ENCODE peak calls at places on chromosomes 6 and 20, in four cellular contexts. One of them, this sample, is unnamed.
A peak's percentile ranks its signal among the peaks of the same experiment; 100 is the strongest.

GRCh38 chr6:90918361-90918760 is 331.5 kb upstream of the MAP3K7 start:
- DNase-seq in mammary epithelial cell: no peak
- DNase-seq in pancreas: no peak
- DNase-seq in cardiac muscle cell: no peak
- DNase-seq in this sample: no peak

GRCh38 chr20:34112600-34113061 is 588 bp upstream of the EIF2S2 start:
- DNase-seq in cardiac muscle cell: peak; percentile 60
- DNase-seq in mammary epithelial cell: no peak
- DNase-seq in pancreas: no peak
- DNase-seq in this sample: peak; percentile 18

GRCh38 chr6:41939848-41940758 is 1.5 kb downstream of the CCND3 start:
- DNase-seq in cardiac muscle cell: no peak
- DNase-seq in mammary epithelial cell: peak; percentile 18
- DNase-seq in pancreas: no peak
- DNase-seq in this sample: peak; percentile 49

GRCh38 chr6:1821188-1822183 is 211.8 kb downstream of the FOXC1 start:
- DNase-seq in cardiac muscle cell: no peak
- DNase-seq in pancreas: no peak
- DNase-seq in mammary epithelial cell: no peak
- DNase-seq in this sample: no peak

GRCh38 chr6:168597471-168597875 is 156.5 kb downstream of the SMOC2 start:
- DNase-seq in cardiac muscle cell: no peak
- DNase-seq in mammary epithelial cell: no peak
- DNase-seq in pancreas: no peak
- DNase-seq in this sample: no peak

GRCh38 chr6:45607818-45608217 is 230.1 kb upstream of the SUPT3H start:
- DNase-seq in cardiac muscle cell: no peak
- DNase-seq in pancreas: no peak
- DNase-seq in mammary epithelial cell: peak; percentile 88
- DNase-seq in this sample: no peak

GRCh38 chr6:73739097-73739496 is 43.1 kb downstream of the CD109 start:
- DNase-seq in cardiac muscle cell: peak; percentile 80
- DNase-seq in pancreas: no peak
- DNase-seq in mammary epithelial cell: peak; percentile 23
- DNase-seq in this sample: no peak

GRCh38 chr6:89610149-89610642 is 28.4 kb downstream of the LYRM2 start:
- DNase-seq in mammary epithelial cell: peak; percentile 21
- DNase-seq in cardiac muscle cell: peak; percentile 74
- DNase-seq in pancreas: peak; percentile 75
- DNase-seq in this sample: peak; percentile 84

GRCh38 chr6:72787521-72788031 is 165.7 kb downstream of the KCNQ5 start:
- DNase-seq in pancreas: no peak
- DNase-seq in mammary epithelial cell: peak; percentile 94
- DNase-seq in cardiac muscle cell: peak; percentile 90
- DNase-seq in this sample: no peak

GRCh38 chr6:26607434-26608230 is 10.9 kb downstream of the ABT1 start:
- DNase-seq in cardiac muscle cell: peak; percentile 71
- DNase-seq in pancreas: no peak
- DNase-seq in mammary epithelial cell: peak; percentile 43
- DNase-seq in this sample: no peak

GRCh38 chr6:32578962-32579361 is 10.7 kb downstream of the HLA-DRB1 start:
- DNase-seq in pancreas: no peak
- DNase-seq in cardiac muscle cell: no peak
- DNase-seq in mammary epithelial cell: no peak
- DNase-seq in this sample: no peak

GRCh38 chr6:24313477-24314141 is 44.2 kb downstream of the DCDC2 start:
- DNase-seq in mammary epithelial cell: peak; percentile 46
- DNase-seq in pancreas: no peak
- DNase-seq in cardiac muscle cell: peak; percentile 45
- DNase-seq in this sample: no peak

GRCh38 chr20:62197801-62198200 is 15.0 kb downstream of the MTG2 start:
- DNase-seq in pancreas: peak; percentile 36
- DNase-seq in cardiac muscle cell: no peak
- DNase-seq in mammary epithelial cell: no peak
- DNase-seq in this sample: peak; percentile 4

GRCh38 chr6:123655520-123656306 is 19.0 kb upstream of the TRDN start:
- DNase-seq in mammary epithelial cell: peak; percentile 11
- DNase-seq in cardiac muscle cell: no peak
- DNase-seq in pancreas: no peak
- DNase-seq in this sample: no peak

GRCh38 chr20:39222102-39222501 is 260.0 kb downstream of the DHX35 start:
- DNase-seq in mammary epithelial cell: no peak
- DNase-seq in cardiac muscle cell: no peak
- DNase-seq in pancreas: no peak
- DNase-seq in this sample: no peak

GRCh38 chr20:39225978-39226377 is 263.8 kb downstream of the DHX35 start:
- DNase-seq in mammary epithelial cell: no peak
- DNase-seq in pancreas: no peak
- DNase-seq in cardiac muscle cell: no peak
- DNase-seq in this sample: no peak

DNA sequence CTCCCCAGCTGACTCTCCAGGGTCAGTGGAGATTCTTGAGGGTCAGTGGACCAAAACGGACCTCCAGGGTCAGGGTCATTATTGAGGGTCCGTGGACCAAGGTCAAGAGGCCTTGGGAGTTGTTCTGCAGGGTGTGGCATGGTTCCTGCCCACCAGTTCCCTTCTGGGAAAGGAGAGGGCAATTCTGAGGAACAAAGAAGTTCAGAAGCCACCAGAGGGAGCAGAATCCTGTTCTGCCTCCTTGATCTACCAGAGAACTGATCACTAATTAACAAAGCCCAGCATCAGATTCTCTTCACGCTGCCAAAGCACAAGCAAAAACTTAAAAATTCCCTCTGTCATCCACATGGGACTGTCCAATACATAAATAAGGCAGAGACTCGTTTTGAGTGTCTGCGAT is 263.4 kb downstream of the DHX35 start:
- DNase-seq in pancreas: no peak
- DNase-seq in mammary epithelial cell: no peak
- DNase-seq in cardiac muscle cell: no peak
- DNase-seq in this sample: no peak
- TF ChIP-seq CTCF in pancreas: no peak
- TF ChIP-seq CTCF in mammary epithelial cell: no peak
- TF ChIP-seq CTCF in cardiac muscle cell: no peak
- TF ChIP-seq CTCF in this sample: no peak

GRCh38 chr20:59425572-59425971 is 125.2 kb downstream of the EDN3 start:
- DNase-seq in mammary epithelial cell: no peak
- DNase-seq in cardiac muscle cell: no peak
- DNase-seq in pancreas: no peak
- DNase-seq in this sample: no peak

GRCh38 chr20:59431014-59431413 is 130.6 kb downstream of the EDN3 start:
- DNase-seq in mammary epithelial cell: no peak
- DNase-seq in pancreas: no peak
- DNase-seq in cardiac muscle cell: no peak
- DNase-seq in this sample: no peak

GRCh38 chr20:59424976-59425375 is 124.6 kb downstream of the EDN3 start:
- DNase-seq in cardiac muscle cell: no peak
- DNase-seq in mammary epithelial cell: no peak
- DNase-seq in pancreas: no peak
- DNase-seq in this sample: no peak

GRCh38 chr20:59428006-59428405 is 127.6 kb downstream of the EDN3 start:
- DNase-seq in mammary epithelial cell: no peak
- DNase-seq in pancreas: no peak
- DNase-seq in cardiac muscle cell: no peak
- DNase-seq in this sample: no peak

DNA sequence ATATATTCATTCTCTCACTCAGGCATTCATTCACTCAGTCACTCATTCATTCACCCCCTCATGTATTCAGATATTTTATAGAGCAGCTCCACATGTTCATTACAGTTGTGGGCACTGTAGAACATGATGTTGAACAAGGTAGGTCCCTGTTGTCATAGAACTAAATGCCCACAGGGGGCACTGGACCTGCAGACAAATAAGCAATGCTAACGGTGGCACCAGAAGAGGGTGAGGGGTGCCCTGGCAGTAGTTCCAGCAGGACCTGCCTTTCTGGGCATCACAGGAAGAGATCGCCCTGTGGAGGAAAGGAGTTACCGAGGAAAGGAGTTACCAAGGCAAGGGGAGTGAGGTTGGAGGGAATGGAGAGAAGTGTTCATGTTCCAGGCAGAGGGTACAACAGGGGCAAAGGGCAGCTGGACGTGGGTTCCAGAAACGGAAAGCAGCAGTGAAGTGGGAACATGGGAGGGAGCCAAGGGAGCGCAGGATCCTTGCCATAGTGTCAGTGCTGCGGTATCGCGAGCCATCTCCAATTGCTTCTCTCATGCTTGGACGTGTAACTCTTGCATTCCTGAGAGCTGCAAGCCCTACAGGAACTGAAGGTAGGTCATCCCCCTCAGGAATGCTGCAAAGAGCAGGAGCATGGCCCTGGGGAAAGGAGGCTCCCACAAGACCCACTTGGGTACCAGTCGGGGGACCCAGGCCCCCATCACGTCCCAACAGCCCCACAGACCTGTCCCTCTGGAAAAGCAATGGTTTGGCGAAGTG is 128.2 kb downstream of the EDN3 start:
- DNase-seq in cardiac muscle cell: no peak
- DNase-seq in pancreas: no peak
- DNase-seq in mammary epithelial cell: peak; percentile 25
- DNase-seq in this sample: no peak
- TF ChIP-seq CTCF in cardiac muscle cell: no peak
- TF ChIP-seq CTCF in pancreas: no peak
- TF ChIP-seq CTCF in mammary epithelial cell: peak; percentile 28
- TF ChIP-seq CTCF in this sample: peak; percentile 15

DNA sequence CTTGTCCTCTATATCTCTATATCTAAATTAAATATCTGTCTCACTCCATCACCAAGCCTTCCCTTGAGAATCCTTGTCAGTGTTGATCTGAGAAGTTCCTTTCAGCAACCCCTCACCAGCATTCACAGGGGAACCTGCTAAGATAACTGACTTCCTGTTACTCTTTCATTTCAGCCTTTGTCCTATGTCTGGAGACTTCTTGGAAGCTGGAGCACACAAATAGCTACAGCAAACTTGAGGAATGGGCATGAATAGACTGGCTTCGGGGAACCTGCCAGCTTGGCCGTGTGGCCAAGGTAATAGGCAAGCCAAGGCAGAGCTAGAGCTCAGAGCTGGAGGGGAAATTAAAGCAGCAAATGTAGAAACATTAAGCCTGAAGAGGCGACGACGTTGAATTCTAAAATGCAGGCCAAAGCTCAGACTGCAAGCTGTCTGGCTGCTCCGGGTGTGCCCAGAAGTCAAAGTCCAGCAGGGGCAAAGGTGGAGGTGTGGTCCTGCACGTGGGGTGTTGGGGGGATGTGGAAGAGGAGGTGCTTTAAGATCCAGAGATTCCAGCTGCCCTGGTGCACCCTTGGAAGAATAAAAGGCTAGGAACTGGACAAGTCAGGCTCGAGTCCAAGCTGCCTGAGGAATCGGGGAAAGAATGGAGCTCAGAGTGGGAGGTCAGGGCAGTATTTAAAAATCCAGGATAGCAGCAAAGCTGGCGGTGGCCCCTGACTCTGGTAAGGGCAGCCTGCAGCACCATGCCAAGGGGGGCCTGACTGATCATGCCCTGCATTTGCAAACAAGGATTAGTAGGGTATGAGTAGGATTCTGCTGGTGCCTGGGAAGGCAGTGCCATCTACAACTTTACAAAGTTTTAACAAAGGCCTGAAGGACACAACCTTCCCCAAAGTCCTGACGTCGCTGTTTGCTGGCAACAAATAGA is 185.0 kb upstream of the SGK1 start:
- DNase-seq in pancreas: no peak
- DNase-seq in mammary epithelial cell: peak; percentile 38
- DNase-seq in cardiac muscle cell: no peak
- DNase-seq in this sample: no peak
- TF ChIP-seq CTCF in pancreas: no peak
- TF ChIP-seq CTCF in mammary epithelial cell: no peak
- TF ChIP-seq CTCF in cardiac muscle cell: no peak
- TF ChIP-seq CTCF in this sample: no peak

GRCh38 chr20:56202493-56203077 is 45.9 kb upstream of the MC3R start:
- DNase-seq in pancreas: no peak
- DNase-seq in cardiac muscle cell: no peak
- DNase-seq in mammary epithelial cell: peak; percentile 23
- DNase-seq in this sample: no peak
- TF ChIP-seq CTCF in pancreas: no peak
- TF ChIP-seq CTCF in cardiac muscle cell: peak; percentile 16
- TF ChIP-seq CTCF in mammary epithelial cell: peak; percentile 81
- TF ChIP-seq CTCF in this sample: no peak

DNA sequence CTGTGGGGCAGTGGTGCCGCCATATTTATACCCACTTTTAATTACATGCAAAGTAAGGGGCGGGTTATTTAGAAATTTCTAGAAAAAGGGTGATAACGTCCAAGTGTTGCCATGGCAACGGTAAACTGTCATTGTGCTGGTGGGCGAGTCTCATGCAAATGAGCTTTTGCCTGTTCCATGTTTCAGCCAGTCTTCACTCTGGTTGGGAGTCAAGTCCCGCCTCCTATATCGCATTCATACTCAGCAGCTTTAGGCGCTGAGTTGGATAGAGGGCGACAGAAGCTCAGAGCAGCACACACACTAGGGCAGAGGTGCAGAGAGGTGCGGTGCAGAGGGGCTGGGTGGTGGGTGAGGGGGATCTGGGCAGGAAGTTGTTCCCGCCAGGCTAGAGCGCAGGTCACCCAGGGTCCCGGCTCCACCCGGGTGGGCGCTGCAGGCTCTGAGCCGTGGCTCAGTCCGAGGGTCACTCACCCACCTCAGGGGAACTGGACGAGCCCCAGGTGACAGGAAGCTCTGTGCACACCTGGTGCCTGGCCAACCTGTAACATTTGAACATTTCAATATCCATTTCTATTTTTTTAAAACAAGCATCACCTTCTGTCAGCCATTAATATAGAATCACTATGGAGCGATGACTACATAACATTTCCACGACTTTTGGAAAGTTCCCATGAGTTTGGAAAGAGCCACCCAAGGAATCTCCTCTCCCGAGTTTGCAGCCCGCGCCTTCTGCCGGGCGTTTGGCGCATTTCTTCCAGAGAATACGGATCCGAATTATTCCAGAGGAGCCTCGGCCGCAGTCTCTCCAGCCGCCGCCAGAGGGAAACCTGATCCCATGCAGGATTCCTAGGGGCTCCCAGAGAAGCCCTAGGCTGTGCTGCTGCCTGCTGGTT is 89.1 kb upstream of the PHACTR3 start:
- DNase-seq in cardiac muscle cell: peak; percentile 90
- DNase-seq in pancreas: peak; percentile 87
- DNase-seq in mammary epithelial cell: peak; percentile 47
- DNase-seq in this sample: peak; percentile 92
- TF ChIP-seq CTCF in cardiac muscle cell: peak; percentile 86
- TF ChIP-seq CTCF in pancreas: peak; percentile 78
- TF ChIP-seq CTCF in mammary epithelial cell: peak; percentile 70
- TF ChIP-seq CTCF in this sample: peak; percentile 89

This sample was measured in glutamatergic neuron.